ENCODE peak calls at places on chromosome 9, in seven cellular contexts. One of them, this sample, is unnamed.

GRCh38 chr9:34267660-34268059 is 61.4 kb downstream of the KIF24 start:
- DNase-seq in heart left ventricle: no peak
- DNase-seq in keratinocyte: no peak
- DNase-seq in Ammon's horn: no peak
- DNase-seq in caudate nucleus: no peak
- DNase-seq in effector CD4-positive, alpha-beta T cell: no peak
- DNase-seq in neural progenitor cell: no peak
- DNase-seq in this sample: no peak

GRCh38 chr9:131942076-131942720 is 137.5 kb downstream of the MED27 start:
- DNase-seq in heart left ventricle: no peak
- DNase-seq in keratinocyte: no peak
- DNase-seq in Ammon's horn: peak
- DNase-seq in caudate nucleus: no peak
- DNase-seq in effector CD4-positive, alpha-beta T cell: no peak
- DNase-seq in neural progenitor cell: no peak
- DNase-seq in this sample: no peak

GRCh38 chr9:133981958-133982681 is 10.0 kb downstream of the VAV2 start:
- DNase-seq in heart left ventricle: peak
- DNase-seq in keratinocyte: no peak
- DNase-seq in Ammon's horn: no peak
- DNase-seq in caudate nucleus: no peak
- DNase-seq in effector CD4-positive, alpha-beta T cell: no peak
- DNase-seq in neural progenitor cell: no peak
- DNase-seq in this sample: no peak

GRCh38 chr9:22395585-22396205 is 50.9 kb upstream of the DMRTA1 start:
- DNase-seq in heart left ventricle: no peak
- DNase-seq in keratinocyte: peak
- DNase-seq in Ammon's horn: no peak
- DNase-seq in caudate nucleus: no peak
- DNase-seq in effector CD4-positive, alpha-beta T cell: no peak
- DNase-seq in neural progenitor cell: no peak
- DNase-seq in this sample: no peak

GRCh38 chr9:94245651-94246050 is 13.4 kb upstream of the ZNF169 start:
- DNase-seq in heart left ventricle: no peak
- DNase-seq in keratinocyte: no peak
- DNase-seq in Ammon's horn: no peak
- DNase-seq in caudate nucleus: no peak
- DNase-seq in effector CD4-positive, alpha-beta T cell: no peak
- DNase-seq in neural progenitor cell: no peak
- DNase-seq in this sample: no peak

GRCh38 chr9:11023201-11023600 is 410.4 kb upstream of the PTPRD start:
- DNase-seq in heart left ventricle: no peak
- DNase-seq in keratinocyte: no peak
- DNase-seq in Ammon's horn: no peak
- DNase-seq in caudate nucleus: no peak
- DNase-seq in effector CD4-positive, alpha-beta T cell: no peak
- DNase-seq in neural progenitor cell: no peak
- DNase-seq in this sample: no peak

GRCh38 chr9:7963026-7963425 is 163.4 kb upstream of the DMAC1 start:
- DNase-seq in heart left ventricle: no peak
- DNase-seq in keratinocyte: no peak
- DNase-seq in Ammon's horn: no peak
- DNase-seq in caudate nucleus: no peak
- DNase-seq in effector CD4-positive, alpha-beta T cell: no peak
- DNase-seq in neural progenitor cell: no peak
- DNase-seq in this sample: no peak

GRCh38 chr9:137948642-137949041 is 71.1 kb downstream of the CACNA1B start:
- DNase-seq in heart left ventricle: no peak
- DNase-seq in keratinocyte: no peak
- DNase-seq in Ammon's horn: no peak
- DNase-seq in caudate nucleus: no peak
- DNase-seq in effector CD4-positive, alpha-beta T cell: no peak
- DNase-seq in neural progenitor cell: no peak
- DNase-seq in this sample: no peak

GRCh38 chr9:113770396-113770795 is 105.7 kb upstream of the ZNF618 start:
- DNase-seq in heart left ventricle: no peak
- DNase-seq in keratinocyte: no peak
- DNase-seq in Ammon's horn: no peak
- DNase-seq in caudate nucleus: no peak
- DNase-seq in effector CD4-positive, alpha-beta T cell: no peak
- DNase-seq in neural progenitor cell: no peak
- DNase-seq in this sample: no peak

GRCh38 chr9:129307227-129307970 is 129.3 kb upstream of the IER5L start:
- DNase-seq in heart left ventricle: no peak
- DNase-seq in keratinocyte: no peak
- DNase-seq in Ammon's horn: no peak
- DNase-seq in caudate nucleus: no peak
- DNase-seq in effector CD4-positive, alpha-beta T cell: no peak
- DNase-seq in neural progenitor cell: no peak
- DNase-seq in this sample: no peak

GRCh38 chr9:91359083-91359482 is 2.6 kb downstream of the AUH start:
- DNase-seq in heart left ventricle: no peak
- DNase-seq in keratinocyte: no peak
- DNase-seq in Ammon's horn: no peak
- DNase-seq in caudate nucleus: no peak
- DNase-seq in effector CD4-positive, alpha-beta T cell: no peak
- DNase-seq in neural progenitor cell: no peak
- DNase-seq in this sample: no peak

GRCh38 chr9:14341437-14342133 is 27.6 kb upstream of the NFIB start:
- DNase-seq in heart left ventricle: no peak
- DNase-seq in keratinocyte: no peak
- DNase-seq in Ammon's horn: no peak
- DNase-seq in caudate nucleus: no peak
- DNase-seq in effector CD4-positive, alpha-beta T cell: no peak
- DNase-seq in neural progenitor cell: no peak
- DNase-seq in this sample: no peak

GRCh38 chr9:120403543-120403856 is 176.5 kb downstream of the CDK5RAP2 start:
- DNase-seq in heart left ventricle: no peak
- DNase-seq in keratinocyte: no peak
- DNase-seq in Ammon's horn: no peak
- DNase-seq in caudate nucleus: no peak
- DNase-seq in effector CD4-positive, alpha-beta T cell: no peak
- DNase-seq in neural progenitor cell: no peak
- DNase-seq in this sample: no peak

GRCh38 chr9:110337727-110338522 is at the start of gene TXNDC8:
- DNase-seq in heart left ventricle: no peak
- DNase-seq in keratinocyte: no peak
- DNase-seq in Ammon's horn: no peak
- DNase-seq in caudate nucleus: no peak
- DNase-seq in effector CD4-positive, alpha-beta T cell: no peak
- DNase-seq in neural progenitor cell: no peak
- DNase-seq in this sample: no peak